ENCODE peak calls at places on chromosomes 12 and 14, in four cellular contexts. X is suprapubic skin, J is mucosa of descending colon, P is PC-9. Q is an unnamed sample. For H3K9me3, the result is how much of the 10 kb centered on the place peaks cover.

GRCh38 chr12:2051700-2052625 is 824 bp upstream of the CACNA1C start:
- DNase-seq in X (no peak), P (no peak), J (no peak), Q (no peak)

GRCh38 chr14:73757381-73757780 is 43.2 kb upstream of the PNMA1 start:
- DNase-seq in J (no peak), P (no peak), X (no peak), Q (no peak)

GRCh38 chr12:112847708-112848337 is 56.3 kb downstream of the RPH3A start:
- DNase-seq in P (no peak), J (no peak), X (no peak), Q (no peak)

GRCh38 chr12:12612403-12612802 is 727 bp downstream of the CREBL2 start:
- DNase-seq in J (no peak), P (peak), X (no peak), Q (peak)

GRCh38 chr12:58801986-58802385 is 118.3 kb downstream of the LRIG3 start:
- DNase-seq in J (no peak), P (no peak), X (no peak), Q (no peak)

GRCh38 chr12:122866950-122867607 is 28.8 kb downstream of the VPS37B start:
- DNase-seq in P (no peak), J (no peak), X (peak), Q (no peak)

GRCh38 chr14:92874961-92875360 is 48.0 kb upstream of the CHGA start:
- DNase-seq in J (no peak), P (no peak), X (no peak), Q (no peak)

GRCh38 chr12:4766445-4766844 is 46.2 kb downstream of the GALNT8 start:
- DNase-seq in P (no peak), J (no peak), X (no peak), Q (no peak)

GRCh38 chr14:74954947-74955228 is 509 bp downstream of the PGF start:
- DNase-seq in J (no peak), P (no peak), X (no peak), Q (no peak)

GRCh38 chr14:101073598-101073965 is 170.1 kb upstream of the RTL1 start:
- DNase-seq in P (no peak), J (no peak), X (peak), Q (no peak)

GRCh38 chr14:36511981-36512584 is 7.9 kb downstream of the NKX2-1 start:
- DNase-seq in J (no peak), X (no peak), P (no peak), Q (no peak)

GRCh38 chr12:70812124-70812523 is 108.4 kb downstream of the PTPRR start:
- DNase-seq in P (no peak), X (no peak), J (peak), Q (no peak)

GRCh38 chr14:100882991-100883788 is 20.3 kb downstream of the RTL1 start:
- DNase-seq in J (no peak), X (no peak), P (no peak), Q (no peak)

GRCh38 chr12:39935275-39935674 is 170.6 kb downstream of the SLC2A13 start:
- DNase-seq in P (no peak), X (no peak), J (no peak), Q (no peak)

GRCh38 chr12:26987634-26988424 is 26.4 kb downstream of the TM7SF3 start:
- DNase-seq in J (no peak), X (no peak), P (no peak), Q (no peak)

GRCh38 chr14:21891921-21892320 is 218.3 kb upstream of the OR4E1 start:
- DNase-seq in J (no peak), X (no peak), P (no peak), Q (no peak)

GRCh38 chr12:49092086-49092815 is 2.4 kb downstream of the DHH start:
- DNase-seq in J (peak), P (no peak), X (no peak), Q (no peak)

GRCh38 chr12:106039242-106039641 is 99.5 kb downstream of the NUAK1 start:
- DNase-seq in P (no peak), X (no peak), J (no peak), Q (no peak)

GRCh38 chr12:102526701-102527100 is 46.3 kb upstream of the IGF1 start:
- DNase-seq in J (no peak), X (no peak), P (no peak), Q (no peak)

GRCh38 chr14:27528328-27528727 is 930.5 kb upstream of the NOVA1 start:
- DNase-seq in X (no peak), P (no peak), J (no peak), Q (no peak)

GRCh38 chr12:111715242-111715641 is 29.4 kb downstream of the ACAD10 start:
- DNase-seq in J (no peak), P (peak), X (no peak), Q (no peak)

GRCh38 chr12:130214686-130215370 is 52.6 kb downstream of the FZD10 start:
- DNase-seq in J (no peak), X (no peak), P (no peak), Q (no peak)

GRCh38 chr14:104390221-104390931 is 189.2 kb upstream of the C14orf180 start:
- DNase-seq in X (peak), J (no peak), P (no peak), Q (no peak)

GRCh38 chr14:104388631-104389325 is 190.8 kb upstream of the C14orf180 start:
- DNase-seq in J (no peak), X (peak), P (no peak), Q (no peak)

GRCh38 chr14:104390941-104391901 is 188.3 kb upstream of the C14orf180 start:
- DNase-seq in J (no peak), P (no peak), X (peak), Q (no peak)

GRCh38 chr14:104388011-104388521 is 191.5 kb upstream of the C14orf180 start:
- DNase-seq in P (no peak), J (no peak), X (peak), Q (no peak)

GRCh38 chr14:104389326-104390220 is 190.0 kb upstream of the C14orf180 start:
- DNase-seq in P (no peak), J (no peak), X (peak), Q (no peak)
- H3K9me3 ChIP-seq in P (under half), J (under half), X (under half), Q (under half)

GRCh38 chr14:104553166-104554087 is 26.1 kb upstream of the C14orf180 start:
- DNase-seq in X (peak), P (no peak), J (no peak), Q (no peak)
- H3K4me3 ChIP-seq in X (no peak), P (no peak), J (no peak), Q (no peak)

GRCh38 chr14:105857816-105858675 is 331.7 kb downstream of the TMEM121 start:
- DNase-seq in J (no peak), X (peak), P (no peak), Q (no peak)

GRCh38 chr14:105855246-105855892 is 329.0 kb downstream of the TMEM121 start:
- DNase-seq in X (peak), P (no peak), J (no peak), Q (no peak)

GRCh38 chr14:105857223-105857815 is 330.9 kb downstream of the TMEM121 start:
- DNase-seq in P (no peak), X (peak), J (no peak), Q (no peak)

GRCh38 chr14:105855893-105856675 is 329.7 kb downstream of the TMEM121 start:
- DNase-seq in P (no peak), J (no peak), X (peak), Q (no peak)

DNA sequence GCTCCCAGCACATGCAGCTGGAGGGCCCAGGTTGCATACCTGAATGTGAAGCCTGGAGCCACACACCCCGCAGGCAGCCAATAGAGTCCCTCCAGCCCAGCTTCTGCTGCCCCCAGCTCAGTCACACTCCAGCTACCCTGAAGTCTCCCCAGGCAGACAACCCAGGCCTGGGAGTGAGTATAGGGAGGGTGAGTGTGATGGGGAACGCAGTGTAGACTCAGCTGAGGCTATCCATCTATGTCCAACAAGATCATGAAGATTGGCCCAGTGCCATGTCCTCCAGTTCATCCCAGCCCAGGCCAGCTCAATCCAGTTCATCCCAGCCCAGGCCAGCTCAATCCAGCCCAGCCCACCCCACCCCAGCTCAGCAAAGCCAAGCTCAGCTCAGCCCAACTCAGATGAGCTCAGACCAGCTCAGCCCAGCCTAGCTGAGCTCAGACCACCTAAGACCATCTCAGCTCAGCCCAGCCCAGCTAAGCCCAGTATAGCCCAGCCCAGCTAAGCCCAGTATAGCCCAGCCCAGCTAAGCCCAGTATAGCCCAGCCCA is 330.4 kb downstream of the TMEM121 start:
- DNase-seq in J (no peak), P (no peak), X (no peak), Q (no peak)
- H3K9me3 ChIP-seq in J (under half), P (under half), X (under half), Q (under half)

GRCh38 chr12:85835810-85836715 is at the start of gene RASSF9:
- DNase-seq in X (no peak), J (peak), P (no peak), Q (peak)

GRCh38 chr12:85836716-85837100 is 499 bp upstream of the RASSF9 start:
- DNase-seq in P (no peak), X (no peak), J (no peak), Q (no peak)

GRCh38 chr12:85833558-85833957 is 2.7 kb downstream of the RASSF9 start:
- DNase-seq in X (no peak), P (no peak), J (no peak), Q (no peak)

GRCh38 chr12:85835417-85835809 is 796 bp downstream of the RASSF9 start:
- DNase-seq in P (no peak), J (no peak), X (no peak), Q (peak)

DNA sequence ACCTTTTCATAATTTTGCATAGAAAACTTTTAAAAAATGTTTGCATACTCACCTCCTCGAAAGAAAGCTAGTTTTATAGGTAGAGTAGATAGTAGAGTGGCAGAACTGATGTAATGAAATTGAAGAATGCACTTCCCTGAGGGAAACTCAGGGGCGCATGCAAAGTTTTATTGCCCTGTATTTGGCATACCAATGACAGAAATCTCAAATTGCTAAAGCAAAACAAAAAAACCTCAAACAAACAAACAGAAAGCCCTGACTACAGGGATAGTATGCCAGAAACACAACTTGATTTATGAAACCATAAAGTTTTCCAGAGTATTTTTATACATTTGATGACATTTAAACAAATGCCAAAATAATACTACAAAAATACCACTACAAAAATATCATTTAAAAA is 1.8 kb downstream of the RASSF9 start:
- DNase-seq in P (no peak), X (no peak), J (no peak), Q (peak)
- H3K4me3 ChIP-seq in P (no peak), X (peak), J (no peak), Q (no peak)

GRCh38 chr12:45178771-45179170 is 37.1 kb upstream of the ANO6 start:
- DNase-seq in X (no peak), P (no peak), J (no peak), Q (no peak)
- H3K9me3 ChIP-seq in X (under half), P (under half), J (under half), Q (under half)

DNA sequence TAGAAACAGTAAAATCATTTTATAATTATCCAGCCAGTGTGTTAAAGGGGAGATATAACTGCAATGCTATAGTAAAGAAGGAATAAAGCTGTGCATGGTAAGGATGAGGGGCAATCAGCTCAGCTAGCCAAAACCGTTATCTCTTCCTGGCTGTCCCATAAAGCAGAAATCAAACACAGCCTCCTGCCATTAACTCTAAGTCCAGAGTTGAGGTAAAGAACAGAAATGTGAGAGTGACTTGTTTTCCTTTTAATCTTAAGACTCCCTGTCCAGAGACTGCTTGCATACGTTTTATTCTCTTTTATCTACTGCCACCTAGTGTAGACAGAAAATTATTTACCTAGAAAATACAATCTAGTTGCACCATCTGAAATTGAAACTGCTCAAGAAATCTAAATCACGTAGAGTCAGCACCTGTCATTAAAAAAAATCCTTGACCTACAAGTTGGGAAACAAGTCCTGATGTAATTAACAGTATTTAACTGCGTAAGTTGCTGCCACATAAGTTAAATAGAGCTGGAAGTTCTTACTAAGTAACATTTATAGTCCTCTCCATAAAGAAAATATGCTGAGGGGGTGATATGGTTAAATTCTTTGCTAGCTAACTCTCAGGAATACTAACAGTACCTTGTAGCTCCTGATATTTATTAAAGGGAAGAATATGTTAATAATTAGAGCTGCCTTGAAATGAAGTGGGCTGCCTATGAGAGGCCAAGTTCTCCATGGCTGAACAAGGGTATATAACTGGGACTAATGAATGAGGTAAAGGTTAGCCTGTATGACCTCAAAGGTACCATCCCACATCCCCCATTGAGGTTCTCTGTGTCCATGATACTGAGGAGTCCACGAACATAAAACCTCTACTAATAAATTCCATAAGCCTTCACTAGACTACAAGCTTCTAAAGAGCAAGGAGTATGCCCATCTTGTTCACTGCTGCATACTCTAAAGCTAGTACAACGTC is 62.7 kb downstream of the GALNT4 start:
- DNase-seq in P (peak), J (no peak), X (no peak), Q (no peak)
- H3K4me3 ChIP-seq in P (peak), J (no peak), X (peak), Q (no peak)

GRCh38 chr14:60651936-60652673 is 2.8 kb upstream of the SIX1 start:
- DNase-seq in P (no peak), X (no peak), J (no peak), Q (no peak)
- H3K9me3 ChIP-seq in P (under half), X (under half), J (under half), Q (under half)

Q was measured in MG63.